ENCODE peak calls at places on chromosomes 12 and 14, in seven cellular contexts. One of them, this sample, is unnamed.

GRCh38 chr14:82710257-82710841 is 1176.7 kb upstream of the SEL1L start:
- DNase-seq in choroid plexus epithelial cell: peak; percentile 85
- DNase-seq in cardiac fibroblast: peak; percentile 69
- DNase-seq in Caki2: peak; percentile 17
- DNase-seq in GM12892: peak; percentile 1
- DNase-seq in AG10803: peak; percentile 48
- DNase-seq in mucosa of descending colon: peak; percentile 66
- DNase-seq in this sample: peak; percentile 26

GRCh38 chr12:68375701-68376469 is 43.7 kb upstream of the MDM1 start:
- DNase-seq in choroid plexus epithelial cell: peak; percentile 50
- DNase-seq in cardiac fibroblast: no peak
- DNase-seq in Caki2: no peak
- DNase-seq in GM12892: no peak
- DNase-seq in AG10803: peak; percentile 34
- DNase-seq in mucosa of descending colon: no peak
- DNase-seq in this sample: no peak

GRCh38 chr12:113055594-113056380 is 743 bp upstream of the DTX1 start:
- DNase-seq in choroid plexus epithelial cell: no peak
- DNase-seq in cardiac fibroblast: no peak
- DNase-seq in Caki2: no peak
- DNase-seq in GM12892: no peak
- DNase-seq in AG10803: no peak
- DNase-seq in mucosa of descending colon: no peak
- DNase-seq in this sample: no peak

GRCh38 chr14:38958589-38958988 is 144.4 kb downstream of the SEC23A start:
- DNase-seq in choroid plexus epithelial cell: peak; percentile 15
- DNase-seq in cardiac fibroblast: peak; percentile 9
- DNase-seq in Caki2: no peak
- DNase-seq in GM12892: no peak
- DNase-seq in AG10803: peak; percentile 25
- DNase-seq in mucosa of descending colon: no peak
- DNase-seq in this sample: no peak

GRCh38 chr14:50762001-50762930 is 68.7 kb downstream of the NIN start:
- DNase-seq in choroid plexus epithelial cell: peak; percentile 65
- DNase-seq in cardiac fibroblast: peak; percentile 7
- DNase-seq in Caki2: no peak
- DNase-seq in GM12892: no peak
- DNase-seq in AG10803: peak; percentile 79
- DNase-seq in mucosa of descending colon: no peak
- DNase-seq in this sample: no peak

GRCh38 chr14:30994681-30995620 is 30.5 kb upstream of the AP4S1 start:
- DNase-seq in choroid plexus epithelial cell: peak; percentile 28
- DNase-seq in cardiac fibroblast: peak; percentile 31
- DNase-seq in Caki2: peak; percentile 12
- DNase-seq in GM12892: no peak
- DNase-seq in AG10803: peak; percentile 37
- DNase-seq in mucosa of descending colon: no peak
- DNase-seq in this sample: peak; percentile 65

GRCh38 chr12:57540998-57541397 is 6.0 kb downstream of the DCTN2 start:
- DNase-seq in choroid plexus epithelial cell: no peak
- DNase-seq in cardiac fibroblast: no peak
- DNase-seq in Caki2: no peak
- DNase-seq in GM12892: no peak
- DNase-seq in AG10803: no peak
- DNase-seq in mucosa of descending colon: no peak
- DNase-seq in this sample: no peak

GRCh38 chr12:85322715-85323114 is 42.7 kb downstream of the ALX1 start:
- DNase-seq in choroid plexus epithelial cell: peak; percentile 79
- DNase-seq in cardiac fibroblast: no peak
- DNase-seq in Caki2: no peak
- DNase-seq in GM12892: no peak
- DNase-seq in AG10803: peak; percentile 1
- DNase-seq in mucosa of descending colon: no peak
- DNase-seq in this sample: no peak

GRCh38 chr14:84882830-84883229 is 647.1 kb upstream of the FLRT2 start:
- DNase-seq in choroid plexus epithelial cell: no peak
- DNase-seq in cardiac fibroblast: no peak
- DNase-seq in Caki2: no peak
- DNase-seq in GM12892: no peak
- DNase-seq in AG10803: no peak
- DNase-seq in mucosa of descending colon: no peak
- DNase-seq in this sample: no peak

GRCh38 chr12:27014085-27014858 is at the start of gene TM7SF3:
- DNase-seq in choroid plexus epithelial cell: peak; percentile 91
- DNase-seq in cardiac fibroblast: peak; percentile 93
- DNase-seq in Caki2: peak; percentile 93
- DNase-seq in GM12892: peak; percentile 88
- DNase-seq in AG10803: peak; percentile 79
- DNase-seq in mucosa of descending colon: peak; percentile 96
- DNase-seq in this sample: peak; percentile 88

GRCh38 chr12:6946033-6946919 is 2.5 kb downstream of the C12orf57 start:
- DNase-seq in choroid plexus epithelial cell: no peak
- DNase-seq in cardiac fibroblast: no peak
- DNase-seq in Caki2: peak; percentile 99
- DNase-seq in GM12892: no peak
- DNase-seq in AG10803: no peak
- DNase-seq in mucosa of descending colon: peak; percentile 95
- DNase-seq in this sample: no peak

GRCh38 chr14:98242903-98243302 is 1029.1 kb downstream of the BCL11B start:
- DNase-seq in choroid plexus epithelial cell: no peak
- DNase-seq in cardiac fibroblast: no peak
- DNase-seq in Caki2: no peak
- DNase-seq in GM12892: no peak
- DNase-seq in AG10803: no peak
- DNase-seq in mucosa of descending colon: peak; percentile 21
- DNase-seq in this sample: no peak

GRCh38 chr14:34714320-34715107 is at the start of gene CFL2:
- DNase-seq in choroid plexus epithelial cell: peak; percentile 56
- DNase-seq in cardiac fibroblast: peak; percentile 74
- DNase-seq in Caki2: peak; percentile 77
- DNase-seq in GM12892: peak; percentile 84
- DNase-seq in AG10803: peak; percentile 78
- DNase-seq in mucosa of descending colon: peak; percentile 78
- DNase-seq in this sample: peak; percentile 83

GRCh38 chr14:51517116-51517515 is 134.6 kb upstream of the FRMD6 start:
- DNase-seq in choroid plexus epithelial cell: no peak
- DNase-seq in cardiac fibroblast: no peak
- DNase-seq in Caki2: no peak
- DNase-seq in GM12892: no peak
- DNase-seq in AG10803: peak; percentile 59
- DNase-seq in mucosa of descending colon: no peak
- DNase-seq in this sample: no peak

GRCh38 chr14:60485600-60486251 is at the start of gene C14orf39:
- DNase-seq in choroid plexus epithelial cell: peak; percentile 33
- DNase-seq in cardiac fibroblast: peak; percentile 7
- DNase-seq in Caki2: no peak
- DNase-seq in GM12892: peak; percentile 3
- DNase-seq in AG10803: no peak
- DNase-seq in mucosa of descending colon: no peak
- DNase-seq in this sample: no peak

GRCh38 chr14:22977684-22978486 is 4.5 kb downstream of the AJUBA start:
- DNase-seq in choroid plexus epithelial cell: peak; percentile 31
- DNase-seq in cardiac fibroblast: peak; percentile 87
- DNase-seq in Caki2: peak; percentile 82
- DNase-seq in GM12892: no peak
- DNase-seq in AG10803: peak; percentile 90
- DNase-seq in mucosa of descending colon: peak; percentile 32
- DNase-seq in this sample: peak; percentile 67

This sample was measured in dermis microvascular lymphatic vessel endothelial cell.